ENCODE peak calls at places on chromosomes 12 and 14, in seven cellular contexts. One of them, this sample, is unnamed.

GRCh38 chr14:42624980-42625761 is 1018.5 kb downstream of the LRFN5 start:
- DNase-seq in lower leg skin: no peak
- DNase-seq in A549: no peak
- DNase-seq in Calu3: no peak
- DNase-seq in adrenal gland: no peak
- DNase-seq in upper lobe of left lung: no peak
- DNase-seq in IMR-90: no peak
- DNase-seq in this sample: no peak

GRCh38 chr12:10967409-10967808 is 19.3 kb downstream of the TAS2R50 start:
- DNase-seq in lower leg skin: no peak
- DNase-seq in A549: no peak
- DNase-seq in Calu3: no peak
- DNase-seq in adrenal gland: no peak
- DNase-seq in upper lobe of left lung: no peak
- DNase-seq in IMR-90: peak
- DNase-seq in this sample: no peak

GRCh38 chr12:62977419-62977818 is 42.5 kb upstream of the PPM1H start:
- DNase-seq in lower leg skin: no peak
- DNase-seq in A549: no peak
- DNase-seq in Calu3: peak
- DNase-seq in adrenal gland: no peak
- DNase-seq in upper lobe of left lung: no peak
- DNase-seq in IMR-90: no peak
- DNase-seq in this sample: no peak

GRCh38 chr12:132266370-132266769 is 63.0 kb downstream of the GALNT9 start:
- DNase-seq in lower leg skin: no peak
- DNase-seq in A549: no peak
- DNase-seq in Calu3: no peak
- DNase-seq in adrenal gland: no peak
- DNase-seq in upper lobe of left lung: no peak
- DNase-seq in IMR-90: no peak
- DNase-seq in this sample: no peak

GRCh38 chr12:97854477-97854876 is 391.9 kb downstream of the RMST start:
- DNase-seq in lower leg skin: no peak
- DNase-seq in A549: no peak
- DNase-seq in Calu3: no peak
- DNase-seq in adrenal gland: no peak
- DNase-seq in upper lobe of left lung: no peak
- DNase-seq in IMR-90: no peak
- DNase-seq in this sample: no peak

GRCh38 chr12:2335109-2335508 is 282.3 kb downstream of the CACNA1C start:
- DNase-seq in lower leg skin: no peak
- DNase-seq in A549: no peak
- DNase-seq in Calu3: no peak
- DNase-seq in adrenal gland: no peak
- DNase-seq in upper lobe of left lung: no peak
- DNase-seq in IMR-90: no peak
- DNase-seq in this sample: no peak

GRCh38 chr14:96567289-96567899 is 65.2 kb downstream of the PAPOLA start:
- DNase-seq in lower leg skin: no peak
- DNase-seq in A549: peak
- DNase-seq in Calu3: peak
- DNase-seq in adrenal gland: no peak
- DNase-seq in upper lobe of left lung: no peak
- DNase-seq in IMR-90: peak
- DNase-seq in this sample: no peak

GRCh38 chr12:52865090-52865944 is 16.5 kb upstream of the KRT78 start:
- DNase-seq in lower leg skin: peak
- DNase-seq in A549: peak
- DNase-seq in Calu3: peak
- DNase-seq in adrenal gland: peak
- DNase-seq in upper lobe of left lung: peak
- DNase-seq in IMR-90: peak
- DNase-seq in this sample: no peak

GRCh38 chr14:57502581-57503254 is 9.1 kb upstream of the CCDC198 start:
- DNase-seq in lower leg skin: no peak
- DNase-seq in A549: no peak
- DNase-seq in Calu3: no peak
- DNase-seq in adrenal gland: no peak
- DNase-seq in upper lobe of left lung: no peak
- DNase-seq in IMR-90: no peak
- DNase-seq in this sample: no peak

GRCh38 chr14:58216544-58216943 is 16.6 kb downstream of the ACTR10 start:
- DNase-seq in lower leg skin: no peak
- DNase-seq in A549: no peak
- DNase-seq in Calu3: no peak
- DNase-seq in adrenal gland: no peak
- DNase-seq in upper lobe of left lung: no peak
- DNase-seq in IMR-90: peak
- DNase-seq in this sample: no peak

GRCh38 chr14:87656315-87656714 is 336.7 kb downstream of the GALC start:
- DNase-seq in lower leg skin: no peak
- DNase-seq in A549: no peak
- DNase-seq in Calu3: no peak
- DNase-seq in adrenal gland: no peak
- DNase-seq in upper lobe of left lung: no peak
- DNase-seq in IMR-90: no peak
- DNase-seq in this sample: no peak

GRCh38 chr12:103751171-103751570 is 89.9 kb downstream of the NT5DC3 start:
- DNase-seq in lower leg skin: no peak
- DNase-seq in A549: peak
- DNase-seq in Calu3: no peak
- DNase-seq in adrenal gland: no peak
- DNase-seq in upper lobe of left lung: no peak
- DNase-seq in IMR-90: no peak
- DNase-seq in this sample: no peak

GRCh38 chr14:35215110-35215872 is 76.9 kb upstream of the PSMA6 start:
- DNase-seq in lower leg skin: no peak
- DNase-seq in A549: peak
- DNase-seq in Calu3: no peak
- DNase-seq in adrenal gland: no peak
- DNase-seq in upper lobe of left lung: peak
- DNase-seq in IMR-90: peak
- DNase-seq in this sample: no peak

GRCh38 chr14:75371297-75371696 is 56.5 kb upstream of the JDP2 start:
- DNase-seq in lower leg skin: no peak
- DNase-seq in A549: no peak
- DNase-seq in Calu3: no peak
- DNase-seq in adrenal gland: no peak
- DNase-seq in upper lobe of left lung: no peak
- DNase-seq in IMR-90: no peak
- DNase-seq in this sample: no peak

GRCh38 chr12:67161322-67161918 is 107.7 kb upstream of the CAND1 start:
- DNase-seq in lower leg skin: no peak
- DNase-seq in A549: peak
- DNase-seq in Calu3: peak
- DNase-seq in adrenal gland: peak
- DNase-seq in upper lobe of left lung: peak
- DNase-seq in IMR-90: peak
- DNase-seq in this sample: no peak

GRCh38 chr14:61125314-61126082 is 144.5 kb downstream of the SLC38A6 start:
- DNase-seq in lower leg skin: no peak
- DNase-seq in A549: no peak
- DNase-seq in Calu3: no peak
- DNase-seq in adrenal gland: no peak
- DNase-seq in upper lobe of left lung: no peak
- DNase-seq in IMR-90: peak
- DNase-seq in this sample: no peak

GRCh38 chr12:54404061-54405004 is 14.7 kb downstream of the ITGA5 start:
- DNase-seq in lower leg skin: no peak
- DNase-seq in A549: no peak
- DNase-seq in Calu3: peak
- DNase-seq in adrenal gland: no peak
- DNase-seq in upper lobe of left lung: no peak
- DNase-seq in IMR-90: peak
- DNase-seq in this sample: no peak

GRCh38 chr14:28770574-28770973 is 4.0 kb downstream of the FOXG1 start:
- DNase-seq in lower leg skin: no peak
- DNase-seq in A549: no peak
- DNase-seq in Calu3: no peak
- DNase-seq in adrenal gland: no peak
- DNase-seq in upper lobe of left lung: no peak
- DNase-seq in IMR-90: no peak
- DNase-seq in this sample: no peak

GRCh38 chr12:117235261-117235660 is 45.0 kb upstream of the FBXO21 start:
- DNase-seq in lower leg skin: no peak
- DNase-seq in A549: no peak
- DNase-seq in Calu3: no peak
- DNase-seq in adrenal gland: no peak
- DNase-seq in upper lobe of left lung: no peak
- DNase-seq in IMR-90: no peak
- DNase-seq in this sample: no peak

GRCh38 chr12:118206107-118206412 is 70.1 kb downstream of the PEBP1 start:
- DNase-seq in lower leg skin: no peak
- DNase-seq in A549: no peak
- DNase-seq in Calu3: no peak
- DNase-seq in adrenal gland: no peak
- DNase-seq in upper lobe of left lung: no peak
- DNase-seq in IMR-90: no peak
- DNase-seq in this sample: no peak

GRCh38 chr14:29927596-29928341 is at the start of gene PRKD1:
- DNase-seq in lower leg skin: no peak
- DNase-seq in A549: peak
- DNase-seq in Calu3: peak
- DNase-seq in adrenal gland: peak
- DNase-seq in upper lobe of left lung: peak
- DNase-seq in IMR-90: peak
- DNase-seq in this sample: peak

GRCh38 chr12:59500915-59501314 is 94.9 kb upstream of the SLC16A7 start:
- DNase-seq in lower leg skin: no peak
- DNase-seq in A549: no peak
- DNase-seq in Calu3: peak
- DNase-seq in adrenal gland: no peak
- DNase-seq in upper lobe of left lung: no peak
- DNase-seq in IMR-90: no peak
- DNase-seq in this sample: no peak

GRCh38 chr12:56032006-56032405 is 9.7 kb upstream of the RPS26 start:
- DNase-seq in lower leg skin: no peak
- DNase-seq in A549: no peak
- DNase-seq in Calu3: no peak
- DNase-seq in adrenal gland: no peak
- DNase-seq in upper lobe of left lung: no peak
- DNase-seq in IMR-90: no peak
- DNase-seq in this sample: no peak

GRCh38 chr14:72726444-72726843 is 167.5 kb downstream of the DPF3 start:
- DNase-seq in lower leg skin: no peak
- DNase-seq in A549: no peak
- DNase-seq in Calu3: no peak
- DNase-seq in adrenal gland: no peak
- DNase-seq in upper lobe of left lung: no peak
- DNase-seq in IMR-90: peak
- DNase-seq in this sample: no peak

GRCh38 chr14:24710403-24711063 is 76.5 kb upstream of the GZMB start:
- DNase-seq in lower leg skin: peak
- DNase-seq in A549: peak
- DNase-seq in Calu3: peak
- DNase-seq in adrenal gland: peak
- DNase-seq in upper lobe of left lung: peak
- DNase-seq in IMR-90: peak
- DNase-seq in this sample: no peak

DNA sequence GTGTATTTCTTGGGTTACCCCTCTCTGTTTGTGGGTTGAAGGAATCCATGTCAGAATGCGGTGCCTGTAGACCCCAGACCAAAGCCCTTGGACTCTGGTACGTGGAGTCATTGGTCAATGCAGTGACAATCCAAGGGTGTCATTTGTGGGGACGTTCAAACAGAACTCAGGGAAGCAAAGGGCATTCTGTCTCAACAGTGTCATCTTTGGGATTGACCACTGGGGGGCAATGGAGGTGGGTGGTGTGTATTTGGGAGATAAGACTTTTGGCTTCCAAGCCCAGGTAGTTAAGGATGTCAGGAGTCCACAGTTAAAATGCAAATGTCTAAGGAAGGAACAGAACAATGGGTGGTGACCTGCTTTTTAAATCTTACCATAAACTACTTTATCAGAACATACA is 54.6 kb upstream of the CCDC175 start:
- DNase-seq in lower leg skin: no peak
- DNase-seq in A549: no peak
- DNase-seq in Calu3: peak
- DNase-seq in adrenal gland: no peak
- DNase-seq in upper lobe of left lung: no peak
- DNase-seq in IMR-90: no peak
- DNase-seq in this sample: no peak
- TF ChIP-seq CTCF in lower leg skin: no peak
- TF ChIP-seq CTCF in A549: no peak
- TF ChIP-seq CTCF in Calu3: peak
- TF ChIP-seq CTCF in adrenal gland: no peak
- TF ChIP-seq CTCF in upper lobe of left lung: no peak
- TF ChIP-seq CTCF in IMR-90: no peak
- TF ChIP-seq CTCF in this sample: peak

GRCh38 chr12:78118036-78118435 is 287.3 kb downstream of the NAV3 start:
- DNase-seq in lower leg skin: no peak
- DNase-seq in A549: no peak
- DNase-seq in Calu3: peak
- DNase-seq in adrenal gland: no peak
- DNase-seq in upper lobe of left lung: no peak
- DNase-seq in IMR-90: no peak
- DNase-seq in this sample: no peak
- TF ChIP-seq CTCF in lower leg skin: no peak
- TF ChIP-seq CTCF in A549: no peak
- TF ChIP-seq CTCF in Calu3: no peak
- TF ChIP-seq CTCF in adrenal gland: no peak
- TF ChIP-seq CTCF in upper lobe of left lung: no peak
- TF ChIP-seq CTCF in IMR-90: no peak
- TF ChIP-seq CTCF in this sample: no peak

DNA sequence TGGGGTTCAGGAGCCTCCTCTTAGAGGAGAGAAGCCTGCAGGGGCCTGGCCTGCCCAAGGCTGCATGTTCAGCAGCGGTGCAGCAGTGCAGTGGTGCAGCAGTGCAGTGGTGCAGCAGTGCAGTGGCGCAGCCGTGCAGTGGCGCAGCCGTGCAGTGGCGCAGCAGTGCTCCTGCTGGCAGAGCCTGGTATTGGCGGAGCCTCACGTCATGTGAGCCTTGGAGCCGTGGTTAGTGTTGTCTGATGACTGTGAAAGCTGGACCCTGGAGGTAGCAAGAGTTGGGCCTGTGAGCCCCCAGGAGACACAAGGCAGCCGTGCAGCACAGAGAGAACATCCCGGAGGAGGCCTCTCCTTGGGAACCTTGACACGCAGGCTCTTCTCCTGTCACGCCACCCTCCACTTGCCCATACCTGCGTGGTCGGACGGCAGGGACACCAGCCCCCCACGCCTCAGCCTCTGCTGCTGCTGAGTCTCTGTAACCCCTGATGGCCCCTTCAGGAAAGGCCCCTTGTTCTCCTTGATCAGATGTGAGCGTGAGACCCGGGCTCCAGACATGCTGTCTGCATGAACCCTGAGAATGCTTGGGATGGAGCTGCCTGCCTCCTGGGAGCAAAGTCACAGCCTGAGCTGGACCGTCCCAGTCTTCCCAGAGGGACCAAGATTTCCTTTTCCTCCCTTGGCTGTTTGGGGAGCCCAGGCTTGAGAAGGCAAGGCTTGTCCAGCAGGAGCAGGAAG is 193.7 kb downstream of the KIF26A start:
- DNase-seq in lower leg skin: no peak
- DNase-seq in A549: no peak
- DNase-seq in Calu3: no peak
- DNase-seq in adrenal gland: no peak
- DNase-seq in upper lobe of left lung: no peak
- DNase-seq in IMR-90: no peak
- DNase-seq in this sample: no peak
- TF ChIP-seq CTCF in lower leg skin: no peak
- TF ChIP-seq CTCF in A549: no peak
- TF ChIP-seq CTCF in Calu3: no peak
- TF ChIP-seq CTCF in adrenal gland: no peak
- TF ChIP-seq CTCF in upper lobe of left lung: no peak
- TF ChIP-seq CTCF in IMR-90: no peak
- TF ChIP-seq CTCF in this sample: peak

GRCh38 chr12:48157016-48157888 is at the start of gene ASB8:
- DNase-seq in lower leg skin: peak
- DNase-seq in A549: peak
- DNase-seq in Calu3: peak
- DNase-seq in adrenal gland: peak
- DNase-seq in upper lobe of left lung: peak
- DNase-seq in IMR-90: peak
- DNase-seq in this sample: peak
- TF ChIP-seq CTCF in lower leg skin: no peak
- TF ChIP-seq CTCF in A549: no peak
- TF ChIP-seq CTCF in Calu3: no peak
- TF ChIP-seq CTCF in adrenal gland: peak
- TF ChIP-seq CTCF in upper lobe of left lung: peak
- TF ChIP-seq CTCF in IMR-90: peak
- TF ChIP-seq CTCF in this sample: peak